ENCODE peak calls at places on chromosomes 4 and X, in six cellular contexts. Q is tibial nerve, G is left ventricle myocardium inferior, K is ascending aorta, D is spleen, M is endodermal cell. J is an unnamed sample. For H3K4me1, the result is how much of the 10 kb centered on the place peaks cover.

GRCh38 chr4:123114084-123114914 is 191.9 kb upstream of the NUDT6 start:
- DNase-seq in K (no peak), Q (no peak), G (no peak), D (peak), M (no peak), J (no peak)

GRCh38 chrX:69158166-69159040 is 6.8 kb downstream of the PJA1 start:
- DNase-seq in G (peak), K (peak), Q (peak), M (peak), D (no peak), J (no peak)

GRCh38 chr4:25172964-25173917 is 13.0 kb upstream of the SEPSECS start:
- DNase-seq in Q (peak), K (peak), M (no peak), D (no peak), G (no peak), J (no peak)

GRCh38 chr4:102531441-102531840 is 30.3 kb downstream of the NFKB1 start:
- DNase-seq in M (no peak), K (no peak), Q (no peak), G (no peak), D (no peak), J (no peak)

GRCh38 chrX:83469551-83469950 is 38.5 kb upstream of the POU3F4 start:
- DNase-seq in D (no peak), G (no peak), K (no peak), Q (peak), M (peak), J (no peak)

GRCh38 chr4:150582881-150583286 is 933 bp downstream of the MAB21L2 start:
- DNase-seq in D (peak), K (no peak), G (no peak), M (peak), Q (no peak), J (no peak)

GRCh38 chr4:122293374-122294365 is 85.1 kb upstream of the ADAD1 start:
- DNase-seq in D (no peak), Q (no peak), M (peak), G (no peak), K (no peak), J (no peak)

GRCh38 chr4:82604522-82604921 is 42.7 kb upstream of the TMEM150C start:
- DNase-seq in Q (no peak), D (no peak), M (no peak), K (no peak), G (no peak), J (no peak)

GRCh38 chrX:137519459-137519858 is 46.5 kb upstream of the ZIC3 start:
- DNase-seq in M (no peak), K (no peak), D (no peak), Q (no peak), G (no peak), J (no peak)

GRCh38 chrX:12447448-12448154 is 309.3 kb downstream of the FRMPD4 start:
- DNase-seq in Q (peak), K (no peak), D (no peak), G (no peak), M (no peak), J (no peak)

GRCh38 chr4:2333356-2333841 is 71.5 kb upstream of the MXD4 start:
- DNase-seq in K (no peak), G (no peak), M (peak), D (peak), Q (no peak), J (no peak)

GRCh38 chr4:187071896-187072295 is 348.2 kb upstream of the FAT1 start:
- DNase-seq in K (no peak), G (no peak), D (no peak), Q (no peak), M (no peak), J (no peak)

GRCh38 chrX:4547218-4547836 is 833.9 kb upstream of the PRKX start:
- DNase-seq in M (peak), G (no peak), D (peak), K (no peak), Q (peak), J (peak)

GRCh38 chr4:56181140-56181950 is 205.9 kb downstream of the AASDH start:
- DNase-seq in M (no peak), Q (no peak), D (no peak), G (no peak), K (no peak), J (no peak)

GRCh38 chr4:69056921-69057562 is 39.2 kb upstream of the UGT2B7 start:
- DNase-seq in M (no peak), D (no peak), Q (no peak), K (no peak), G (no peak), J (no peak)

GRCh38 chrX:54708404-54708803 is 89.7 kb downstream of the ITIH6 start:
- DNase-seq in D (no peak), G (no peak), Q (no peak), M (no peak), K (no peak), J (no peak)

GRCh38 chr4:134906404-134907023 is 704.9 kb upstream of the PABPC4L start:
- DNase-seq in M (peak), D (no peak), K (no peak), G (no peak), Q (no peak), J (no peak)

GRCh38 chr4:177810210-177810609 is 368.0 kb upstream of the AGA start:
- DNase-seq in M (no peak), G (no peak), Q (no peak), K (no peak), D (no peak), J (no peak)

GRCh38 chrX:15269618-15270521 is at the start of gene ASB9:
- DNase-seq in Q (peak), K (no peak), M (peak), G (no peak), D (no peak), J (peak)

GRCh38 chr4:185839770-185840169 is 27.8 kb upstream of the SORBS2 start:
- DNase-seq in M (peak), Q (no peak), D (no peak), K (no peak), G (no peak), J (no peak)

GRCh38 chr4:80196259-80197131 is 808 bp upstream of the PRDM8 start:
- DNase-seq in D (no peak), K (no peak), G (no peak), Q (no peak), M (peak), J (no peak)

GRCh38 chrX:154327026-154327820 is 31.6 kb downstream of the TKTL1 start:
- DNase-seq in M (no peak), G (no peak), Q (no peak), K (no peak), D (no peak), J (peak)

GRCh38 chr4:106541253-106541652 is 172.7 kb upstream of the GIMD1 start:
- DNase-seq in G (no peak), K (no peak), Q (no peak), M (no peak), D (no peak), J (no peak)

GRCh38 chrX:133523094-133523493 is 107.8 kb upstream of the GPC4 start:
- DNase-seq in D (no peak), G (peak), K (no peak), M (no peak), Q (peak), J (no peak)

GRCh38 chr4:10143171-10143570 is 26.6 kb upstream of the WDR1 start:
- DNase-seq in Q (no peak), D (no peak), M (no peak), K (no peak), G (no peak), J (no peak)

GRCh38 chr4:12926189-12927066 is 557.7 kb downstream of the RAB28 start:
- DNase-seq in M (no peak), G (no peak), Q (no peak), K (no peak), D (no peak), J (no peak)

GRCh38 chrX:72466493-72466892 is 106.2 kb downstream of the HDAC8 start:
- DNase-seq in K (no peak), Q (no peak), G (no peak), D (no peak), M (no peak), J (no peak)

GRCh38 chr4:159355456-159355855 is 252.6 kb downstream of the RAPGEF2 start:
- DNase-seq in D (no peak), Q (no peak), G (no peak), M (no peak), K (no peak), J (no peak)

GRCh38 chr4:24922416-24922815 is 9.6 kb upstream of the CCDC149 start:
- DNase-seq in D (no peak), G (no peak), Q (no peak), K (no peak), M (no peak), J (no peak)

GRCh38 chr4:127993150-127993549 is 27.9 kb downstream of the ABHD18 start:
- DNase-seq in Q (no peak), D (no peak), M (no peak), K (no peak), G (no peak), J (no peak)

GRCh38 chr4:151475338-151475737 is 66.4 kb downstream of the FHIP1A start:
- DNase-seq in K (no peak), M (no peak), G (no peak), Q (no peak), D (no peak), J (no peak)

GRCh38 chr4:11489449-11490083 is 60.9 kb upstream of the HS3ST1 start:
- DNase-seq in D (no peak), Q (no peak), M (no peak), K (no peak), G (no peak), J (no peak)

GRCh38 chr4:11485926-11486325 is 57.2 kb upstream of the HS3ST1 start:
- DNase-seq in Q (no peak), K (no peak), G (no peak), M (no peak), D (no peak), J (no peak)

GRCh38 chr4:11488657-11489448 is 60.2 kb upstream of the HS3ST1 start:
- DNase-seq in Q (no peak), G (no peak), K (no peak), D (no peak), M (no peak), J (no peak)

GRCh38 chr4:11487139-11487538 is 58.4 kb upstream of the HS3ST1 start:
- DNase-seq in Q (no peak), G (no peak), M (no peak), D (no peak), K (no peak), J (no peak)

DNA sequence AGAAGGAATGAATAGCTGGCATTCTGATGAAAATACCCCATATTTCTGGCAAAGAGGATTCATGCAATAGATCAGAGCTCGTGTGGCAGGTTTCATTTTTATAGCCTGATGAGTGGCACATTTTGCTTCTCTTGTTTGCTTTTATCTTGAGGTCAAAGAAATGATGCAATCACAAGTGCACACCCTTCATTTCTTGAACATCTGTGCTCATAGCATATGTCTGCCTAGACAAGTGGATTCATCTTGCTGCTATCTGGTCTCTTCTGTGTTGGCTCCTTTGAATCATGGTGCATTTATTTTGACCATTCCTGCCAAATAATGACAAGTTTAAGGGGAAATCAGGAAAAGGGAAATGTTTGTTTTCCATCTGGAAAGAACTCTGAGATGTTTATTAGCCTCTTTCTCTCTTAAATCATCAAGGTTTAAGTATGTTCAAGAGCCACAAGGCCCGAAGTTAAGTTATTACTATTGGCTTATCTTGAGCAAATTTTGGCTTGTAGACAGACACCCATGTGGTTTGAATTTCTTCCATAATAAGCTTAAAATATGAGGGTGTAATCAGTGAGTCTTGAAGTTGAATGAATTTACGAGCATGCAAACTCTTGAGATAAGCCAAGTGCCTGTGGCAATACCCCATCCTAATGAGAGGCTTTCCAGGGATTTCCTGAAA is 59.3 kb upstream of the HS3ST1 start:
- DNase-seq in D (no peak), G (no peak), M (no peak), K (no peak), Q (no peak), J (no peak)
- H3K4me1 ChIP-seq in D (under half), G (under half), M (under half), K (under half), Q (under half), J (under half)

DNA sequence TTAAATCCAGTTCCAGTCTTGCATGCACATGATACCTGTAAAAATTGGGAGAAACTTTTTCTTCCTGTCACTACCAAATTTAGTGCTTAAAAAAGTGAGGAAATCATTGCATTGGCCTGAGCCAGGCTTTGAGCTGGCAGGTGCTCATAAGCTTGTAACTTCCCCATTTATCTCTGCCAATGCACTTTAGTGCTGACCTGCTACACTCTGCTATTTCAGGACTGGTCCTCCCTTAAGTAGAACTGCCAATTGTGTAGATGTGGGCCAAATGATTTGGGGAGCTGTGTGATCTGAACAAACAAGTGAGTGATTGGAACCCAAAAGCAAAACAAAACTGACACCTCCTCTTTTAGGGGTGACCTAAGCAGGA is 51.8 kb downstream of the ZNF827 start:
- DNase-seq in K (no peak), M (no peak), Q (no peak), D (no peak), G (no peak), J (no peak)
- H3K4me3 ChIP-seq in K (no peak), M (no peak), Q (no peak), D (no peak), G (peak), J (no peak)

GRCh38 chr4:6275351-6275750 is 5.7 kb downstream of the WFS1 start:
- DNase-seq in M (no peak), D (no peak), G (no peak), K (no peak), Q (no peak), J (no peak)
- H3K4me1 ChIP-seq in M (under half), D (under half), G (half or more), K (half or more), Q (half or more), J (under half)

GRCh38 chr4:76831475-76832390 is 66.2 kb downstream of the SOWAHB start:
- DNase-seq in K (no peak), G (no peak), M (no peak), D (no peak), Q (no peak), J (no peak)

GRCh38 chr4:76830612-76831474 is 67.1 kb downstream of the SOWAHB start:
- DNase-seq in G (no peak), D (no peak), K (peak), Q (peak), M (peak), J (no peak)
- H3K4me3 ChIP-seq in G (peak), D (no peak), K (no peak), Q (no peak), M (peak), J (no peak)

J was measured in CD8-positive, alpha-beta memory T cell.